ENCODE peak calls at places on chromosomes 6 and 20, in five cellular contexts. H, D, V, P and O are unnamed samples.

GRCh38 chr20:15561707-15562106 is 1011.5 kb downstream of the KIF16B start:
- DNase-seq in P (no peak), D (no peak), H (no peak), V (no peak), O (no peak)

GRCh38 chr6:3318821-3319540 is 60.2 kb downstream of the PSMG4 start:
- DNase-seq in V (no peak), H (no peak), P (no peak), D (no peak), O (no peak)

GRCh38 chr20:20333866-20334265 is 34.0 kb upstream of the INSM1 start:
- DNase-seq in V (no peak), H (no peak), P (no peak), D (no peak), O (no peak)

GRCh38 chr20:58436868-58437645 is 48.0 kb downstream of the VAPB start:
- DNase-seq in V (no peak), D (no peak), H (no peak), P (no peak), O (no peak)

GRCh38 chr6:39426057-39426592 is 103.6 kb upstream of the KCNK16 start:
- DNase-seq in H (no peak), D (peak), P (peak), V (peak), O (peak)

GRCh38 chr6:40996591-40997247 is 42.3 kb downstream of the UNC5CL start:
- DNase-seq in D (peak), H (peak), P (peak), V (no peak), O (peak)

GRCh38 chr6:3232017-3232838 is 4.8 kb upstream of the TUBB2B start:
- DNase-seq in H (no peak), P (no peak), V (no peak), D (no peak), O (no peak)

GRCh38 chr6:14819001-14819400 is 426.9 kb upstream of the JARID2 start:
- DNase-seq in V (no peak), H (no peak), D (no peak), P (no peak), O (no peak)

GRCh38 chr6:57021086-57021720 is 25.3 kb upstream of the KIAA1586 start:
- DNase-seq in H (no peak), P (peak), D (peak), V (no peak), O (peak)

DNA sequence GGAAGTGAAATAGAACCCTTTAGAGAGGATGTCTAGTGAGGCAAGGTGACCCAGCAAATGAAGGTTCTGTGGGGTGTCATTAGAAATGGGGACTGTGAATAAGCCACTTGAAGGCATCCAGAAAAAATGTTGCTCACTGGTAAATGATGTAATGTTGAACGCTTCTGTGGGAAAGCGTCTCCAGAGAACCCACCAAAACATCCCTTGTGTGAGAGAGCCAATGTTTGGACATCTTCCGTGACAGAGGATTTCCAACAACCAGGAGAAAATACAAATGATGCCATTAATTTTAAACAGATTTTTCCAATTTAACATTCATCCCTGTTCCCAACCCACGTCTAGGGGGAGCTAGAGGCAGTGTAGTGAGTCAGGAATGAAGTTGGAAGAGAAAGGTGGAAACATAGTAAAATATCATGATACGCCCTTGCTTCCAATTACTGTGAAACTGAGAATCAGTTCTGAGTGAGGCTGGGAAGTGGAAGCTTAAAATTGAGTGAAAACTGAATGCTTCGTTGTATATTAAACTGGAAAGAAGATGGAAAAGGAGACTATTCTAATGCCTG is 584.2 kb downstream of the CD109 start:
- DNase-seq in D (no peak), P (no peak), H (no peak), V (no peak), O (no peak)
- TF ChIP-seq CTCF in D (peak), P (peak), H (no peak), V (peak), O (no peak)

GRCh38 chr20:46562009-46562372 is 11.5 kb upstream of the OCSTAMP start:
- DNase-seq in V (no peak), D (no peak), P (no peak), H (no peak), O (no peak)
- H3K4me3 ChIP-seq in V (no peak), D (peak), P (no peak), H (peak), O (no peak)

DNA sequence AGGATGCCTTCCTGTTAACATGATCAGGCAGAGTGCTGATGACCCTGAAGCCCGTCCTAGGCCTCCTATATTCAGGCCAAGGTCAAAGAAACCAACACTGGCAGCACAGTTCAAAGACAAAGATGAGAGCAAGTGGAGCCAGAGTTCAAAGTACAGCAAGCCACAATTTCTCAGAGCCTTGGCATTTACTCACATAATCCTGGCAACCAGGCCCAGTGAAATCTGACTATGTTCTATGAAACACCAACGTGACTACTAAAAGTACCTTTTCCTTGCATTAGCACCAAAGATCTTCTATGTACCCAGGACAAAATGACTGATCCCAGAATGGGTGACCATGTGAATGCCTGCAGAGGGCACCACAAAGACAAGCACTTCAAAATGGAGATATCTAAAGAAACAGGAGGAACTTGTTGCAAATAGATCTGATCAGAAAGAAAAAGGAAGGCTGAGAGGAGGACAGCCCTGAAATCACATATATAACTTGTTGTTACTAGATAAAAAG is 3.9 kb downstream of the NFS1 start:
- DNase-seq in V (no peak), P (no peak), D (no peak), H (no peak), O (no peak)
- TF ChIP-seq CTCF in V (no peak), P (no peak), D (no peak), H (no peak), O (no peak)

GRCh38 chr6:36746251-36746650 is 48.6 kb downstream of the RAB44 start:
- DNase-seq in P (no peak), D (no peak), V (no peak), H (no peak), O (no peak)

GRCh38 chr6:36743032-36743431 is 45.4 kb downstream of the RAB44 start:
- DNase-seq in H (no peak), V (no peak), P (no peak), D (no peak), O (no peak)

GRCh38 chr6:36745283-36745682 is 47.7 kb downstream of the RAB44 start:
- DNase-seq in H (no peak), V (no peak), P (no peak), D (no peak), O (no peak)

GRCh38 chr6:36743538-36744441 is 46.2 kb downstream of the RAB44 start:
- DNase-seq in D (no peak), V (no peak), H (no peak), P (no peak), O (no peak)

GRCh38 chr6:36745836-36746235 is 48.2 kb downstream of the RAB44 start:
- DNase-seq in H (no peak), P (no peak), V (no peak), D (no peak), O (no peak)
- H3K4me3 ChIP-seq in H (no peak), P (no peak), V (no peak), D (no peak), O (no peak)

GRCh38 chr6:32195652-32195901 is 3.1 kb upstream of the GPSM3 start:
- DNase-seq in D (peak), V (peak), H (peak), P (peak), O (peak)
- TF ChIP-seq CTCF in D (peak), V (peak), H (peak), P (peak), O (peak)

GRCh38 chr6:67541591-67541990 is 1093.5 kb upstream of the ADGRB3 start:
- DNase-seq in H (no peak), P (no peak), V (peak), D (peak), O (no peak)

DNA sequence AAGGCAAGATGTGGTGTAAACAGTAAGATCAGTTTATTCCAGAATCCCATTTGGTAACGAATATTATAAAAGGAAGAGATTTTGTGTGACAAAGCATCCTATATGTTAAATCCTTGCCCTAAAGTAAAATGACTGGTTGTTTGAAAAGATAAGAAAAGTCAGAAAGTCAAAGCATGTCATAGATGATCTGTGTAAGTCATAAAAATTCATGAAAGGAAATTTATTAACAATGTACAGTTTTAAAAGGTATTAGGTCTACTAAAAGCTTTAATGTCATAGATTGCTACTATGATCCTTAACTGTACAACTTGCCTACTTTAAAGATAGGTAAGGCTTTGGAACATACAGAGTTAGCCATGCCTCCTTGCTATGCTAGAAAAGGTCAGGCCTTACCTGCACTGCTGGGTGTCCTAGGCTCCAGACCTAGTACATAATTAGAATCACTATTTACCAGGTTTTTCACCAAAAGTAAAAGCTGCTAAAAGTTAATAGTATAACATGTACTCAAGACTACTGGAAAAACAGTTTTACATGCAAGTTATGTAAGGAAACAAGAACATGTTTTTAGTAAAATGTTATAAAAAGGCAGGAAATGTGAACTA is 1090.1 kb upstream of the ADGRB3 start:
- DNase-seq in H (no peak), P (no peak), V (no peak), D (no peak), O (no peak)
- H3K4me3 ChIP-seq in H (no peak), P (no peak), V (no peak), D (no peak), O (no peak)

GRCh38 chr6:30359276-30359675 is 14.3 kb downstream of the RPP21 start:
- DNase-seq in D (no peak), V (no peak), H (no peak), P (no peak), O (no peak)

GRCh38 chr6:30361661-30362060 is 16.7 kb downstream of the RPP21 start:
- DNase-seq in D (no peak), H (no peak), V (peak), P (no peak), O (no peak)

GRCh38 chr6:30363459-30363858 is 18.5 kb downstream of the RPP21 start:
- DNase-seq in H (no peak), D (no peak), V (no peak), P (no peak), O (no peak)

GRCh38 chr6:30360139-30360538 is 15.2 kb downstream of the RPP21 start:
- DNase-seq in H (no peak), D (no peak), V (no peak), P (no peak), O (no peak)

DNA sequence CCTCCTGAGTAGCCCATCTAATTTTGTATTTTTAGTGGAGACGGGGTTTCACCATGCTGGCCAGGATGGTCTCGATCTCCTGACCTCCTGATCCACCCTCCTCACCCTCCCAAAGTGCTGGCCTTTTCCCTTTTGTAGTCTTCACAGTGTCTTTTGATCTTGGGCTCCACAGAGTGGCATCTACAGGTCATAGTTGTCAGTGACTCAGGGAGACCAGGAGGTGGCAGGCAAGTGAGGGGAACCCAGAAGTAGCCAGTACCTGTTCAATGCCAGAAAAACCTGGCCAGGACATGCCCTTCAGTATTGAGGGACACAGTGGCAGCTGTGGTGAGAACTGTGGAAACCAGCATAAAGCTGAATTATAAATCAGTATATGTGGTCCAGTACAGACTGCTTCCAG is 19.6 kb downstream of the RPP21 start:
- DNase-seq in P (no peak), V (no peak), H (no peak), D (no peak), O (no peak)
- TF ChIP-seq CTCF in P (no peak), V (no peak), H (no peak), D (no peak), O (no peak)

GRCh38 chr20:63035284-63036185 is 28.8 kb upstream of the BHLHE23 start:
- DNase-seq in P (no peak), V (no peak), H (no peak), D (no peak), O (no peak)

GRCh38 chr20:63031251-63032014 is 24.7 kb upstream of the BHLHE23 start:
- DNase-seq in H (no peak), P (no peak), D (no peak), V (no peak), O (no peak)

GRCh38 chr20:63032026-63032800 is 25.4 kb upstream of the BHLHE23 start:
- DNase-seq in H (no peak), P (no peak), V (no peak), D (no peak), O (no peak)

GRCh38 chr20:63033635-63034510 is 27.1 kb upstream of the BHLHE23 start:
- DNase-seq in P (no peak), V (no peak), H (no peak), D (no peak), O (no peak)

DNA sequence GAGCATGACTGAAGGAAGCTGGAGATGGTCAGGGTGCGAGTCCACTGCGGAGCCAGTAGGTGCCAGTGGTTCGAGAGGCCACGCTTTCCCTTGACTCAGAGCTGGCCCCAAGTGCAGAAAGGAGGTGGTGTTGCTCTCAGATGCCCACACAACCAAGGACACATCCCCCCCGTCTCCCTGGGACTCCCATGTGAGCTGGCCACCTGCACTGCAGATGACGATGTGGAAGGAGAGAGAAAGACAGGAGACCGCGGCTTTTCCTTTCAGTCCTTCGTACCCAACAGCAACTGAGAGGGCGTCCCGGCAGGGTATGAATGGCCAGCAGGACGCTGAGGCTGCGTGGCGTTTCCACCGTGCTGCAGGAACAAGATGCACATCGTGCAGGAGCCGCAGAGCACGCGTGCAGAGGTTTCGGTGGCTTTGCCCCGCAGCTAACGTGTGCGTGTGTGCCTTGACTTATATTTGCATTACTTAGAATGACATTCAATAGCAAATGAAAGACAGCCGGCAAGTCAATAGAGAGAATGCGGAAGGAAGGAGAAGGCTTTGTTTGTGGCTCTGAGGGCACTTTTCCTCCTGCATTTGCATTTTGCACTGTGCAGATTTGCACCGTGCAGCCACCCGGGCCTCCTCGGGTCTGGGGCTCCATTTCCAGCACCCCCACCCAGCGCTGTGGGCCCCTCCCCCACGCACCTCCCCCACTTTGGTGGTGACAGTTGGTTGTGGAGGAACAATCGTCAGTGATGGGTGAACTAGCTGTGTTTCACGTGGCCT is 26.3 kb upstream of the BHLHE23 start:
- DNase-seq in P (no peak), H (no peak), D (no peak), V (no peak), O (no peak)
- H3K4me3 ChIP-seq in P (no peak), H (no peak), D (no peak), V (no peak), O (no peak)

DNA sequence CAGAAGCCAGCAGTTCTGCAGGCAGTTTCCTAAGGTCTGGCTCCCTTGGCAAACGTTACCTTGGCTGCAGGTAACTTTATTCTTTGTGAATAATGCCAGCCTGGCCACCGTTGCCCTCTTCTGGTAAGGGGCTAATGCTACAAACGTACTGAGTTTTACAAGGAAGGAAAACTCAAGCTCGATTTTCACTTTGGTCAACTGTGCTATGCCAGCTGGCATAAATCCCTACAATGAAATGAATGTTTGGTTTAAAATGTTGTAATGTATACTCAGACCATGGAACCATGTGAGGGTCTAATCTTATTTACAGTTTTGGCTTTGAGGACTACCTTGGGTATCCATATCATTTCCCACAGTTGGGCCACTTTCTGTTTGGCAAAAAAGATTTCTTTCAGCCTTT is 101.4 kb downstream of the SLX4IP start:
- DNase-seq in V (no peak), H (peak), P (peak), D (peak), O (no peak)
- TF ChIP-seq CTCF in V (peak), H (no peak), P (peak), D (peak), O (peak)